ENCODE peak calls at places on chromosomes 13 and 19, in seven cellular contexts. One of them, this sample, is unnamed.

GRCh38 chr19:55289117-55289796 is 5.5 kb downstream of the BRSK1 start:
- DNase-seq in K562: no peak
- DNase-seq in Panc1: no peak
- DNase-seq in cardiac muscle cell: peak; percentile 10
- DNase-seq in fibroblast of lung: no peak
- DNase-seq in RWPE1: no peak
- DNase-seq in heart right ventricle: no peak
- DNase-seq in this sample: no peak

GRCh38 chr19:7852851-7853759 is 21.1 kb downstream of the PRR36 start:
- DNase-seq in K562: peak; percentile 91
- DNase-seq in Panc1: no peak
- DNase-seq in cardiac muscle cell: peak; percentile 66
- DNase-seq in fibroblast of lung: peak; percentile 52
- DNase-seq in RWPE1: peak; percentile 74
- DNase-seq in heart right ventricle: peak; percentile 66
- DNase-seq in this sample: no peak

GRCh38 chr19:14097532-14098151 is 7.1 kb upstream of the SAMD1 start:
- DNase-seq in K562: no peak
- DNase-seq in Panc1: no peak
- DNase-seq in cardiac muscle cell: no peak
- DNase-seq in fibroblast of lung: no peak
- DNase-seq in RWPE1: no peak
- DNase-seq in heart right ventricle: no peak
- DNase-seq in this sample: no peak

GRCh38 chr19:47839913-47840312 is 18.2 kb downstream of the CRX start:
- DNase-seq in K562: no peak
- DNase-seq in Panc1: no peak
- DNase-seq in cardiac muscle cell: peak; percentile 6
- DNase-seq in fibroblast of lung: no peak
- DNase-seq in RWPE1: no peak
- DNase-seq in heart right ventricle: no peak
- DNase-seq in this sample: no peak

GRCh38 chr13:49731766-49732165 is 40.5 kb upstream of the EBPL start:
- DNase-seq in K562: no peak
- DNase-seq in Panc1: no peak
- DNase-seq in cardiac muscle cell: peak; percentile 62
- DNase-seq in fibroblast of lung: peak; percentile 85
- DNase-seq in RWPE1: peak; percentile 7
- DNase-seq in heart right ventricle: no peak
- DNase-seq in this sample: peak; percentile 14

GRCh38 chr19:23991170-23991569 is 76.5 kb downstream of the ZNF726 start:
- DNase-seq in K562: no peak
- DNase-seq in Panc1: no peak
- DNase-seq in cardiac muscle cell: peak; percentile 4
- DNase-seq in fibroblast of lung: no peak
- DNase-seq in RWPE1: no peak
- DNase-seq in heart right ventricle: no peak
- DNase-seq in this sample: peak; percentile 92

GRCh38 chr13:50159613-50160012 is 144.4 kb downstream of the KCNRG start:
- DNase-seq in K562: no peak
- DNase-seq in Panc1: no peak
- DNase-seq in cardiac muscle cell: no peak
- DNase-seq in fibroblast of lung: no peak
- DNase-seq in RWPE1: no peak
- DNase-seq in heart right ventricle: no peak
- DNase-seq in this sample: no peak

GRCh38 chr13:21984156-21984555 is 313.3 kb downstream of the FGF9 start:
- DNase-seq in K562: no peak
- DNase-seq in Panc1: no peak
- DNase-seq in cardiac muscle cell: no peak
- DNase-seq in fibroblast of lung: no peak
- DNase-seq in RWPE1: no peak
- DNase-seq in heart right ventricle: no peak
- DNase-seq in this sample: no peak

GRCh38 chr19:662207-662961 is 630 bp downstream of the RNF126 start:
- DNase-seq in K562: peak; percentile 71
- DNase-seq in Panc1: no peak
- DNase-seq in cardiac muscle cell: peak; percentile 35
- DNase-seq in fibroblast of lung: no peak
- DNase-seq in RWPE1: peak; percentile 45
- DNase-seq in heart right ventricle: no peak
- DNase-seq in this sample: no peak

GRCh38 chr19:41701401-41702075 is 6.9 kb upstream of the CEACAM5 start:
- DNase-seq in K562: no peak
- DNase-seq in Panc1: no peak
- DNase-seq in cardiac muscle cell: no peak
- DNase-seq in fibroblast of lung: no peak
- DNase-seq in RWPE1: no peak
- DNase-seq in heart right ventricle: no peak
- DNase-seq in this sample: no peak

GRCh38 chr13:107553838-107554237 is 661.5 kb downstream of the LIG4 start:
- DNase-seq in K562: no peak
- DNase-seq in Panc1: no peak
- DNase-seq in cardiac muscle cell: peak; percentile 31
- DNase-seq in fibroblast of lung: peak; percentile 42
- DNase-seq in RWPE1: no peak
- DNase-seq in heart right ventricle: no peak
- DNase-seq in this sample: no peak

DNA sequence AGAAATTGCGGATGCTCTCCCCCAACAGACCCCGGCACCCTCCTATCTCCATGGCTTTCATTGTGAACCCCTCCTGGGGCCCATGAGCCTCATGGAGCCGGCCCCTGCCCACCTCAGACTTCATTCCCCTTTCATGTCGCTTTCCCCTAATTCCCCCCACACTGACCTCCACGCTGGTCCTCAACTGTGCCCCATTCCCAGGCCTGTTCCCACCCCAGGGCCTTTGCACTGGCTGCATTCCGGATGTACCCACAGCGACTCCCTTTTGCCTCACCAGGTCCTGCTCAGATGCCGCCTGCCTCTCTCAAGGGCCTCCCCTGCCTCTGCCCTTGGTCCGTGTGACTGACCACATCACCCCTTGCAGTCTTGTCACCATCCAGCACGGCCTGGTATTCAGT is 13.3 kb downstream of the SLC27A1 start:
- DNase-seq in K562: no peak
- DNase-seq in Panc1: no peak
- DNase-seq in cardiac muscle cell: no peak
- DNase-seq in fibroblast of lung: no peak
- DNase-seq in RWPE1: no peak
- DNase-seq in heart right ventricle: no peak
- DNase-seq in this sample: no peak
- H3K27ac ChIP-seq in K562: no peak overlapping the region
- H3K27ac ChIP-seq in Panc1: no peak overlapping the region
- H3K27ac ChIP-seq in cardiac muscle cell: no peak overlapping the region
- H3K27ac ChIP-seq in fibroblast of lung: no peak overlapping the region
- H3K27ac ChIP-seq in RWPE1: peak overlapping the region; percentile 6
- H3K27ac ChIP-seq in heart right ventricle: no peak overlapping the region
- H3K27ac ChIP-seq in this sample: no peak overlapping the region

DNA sequence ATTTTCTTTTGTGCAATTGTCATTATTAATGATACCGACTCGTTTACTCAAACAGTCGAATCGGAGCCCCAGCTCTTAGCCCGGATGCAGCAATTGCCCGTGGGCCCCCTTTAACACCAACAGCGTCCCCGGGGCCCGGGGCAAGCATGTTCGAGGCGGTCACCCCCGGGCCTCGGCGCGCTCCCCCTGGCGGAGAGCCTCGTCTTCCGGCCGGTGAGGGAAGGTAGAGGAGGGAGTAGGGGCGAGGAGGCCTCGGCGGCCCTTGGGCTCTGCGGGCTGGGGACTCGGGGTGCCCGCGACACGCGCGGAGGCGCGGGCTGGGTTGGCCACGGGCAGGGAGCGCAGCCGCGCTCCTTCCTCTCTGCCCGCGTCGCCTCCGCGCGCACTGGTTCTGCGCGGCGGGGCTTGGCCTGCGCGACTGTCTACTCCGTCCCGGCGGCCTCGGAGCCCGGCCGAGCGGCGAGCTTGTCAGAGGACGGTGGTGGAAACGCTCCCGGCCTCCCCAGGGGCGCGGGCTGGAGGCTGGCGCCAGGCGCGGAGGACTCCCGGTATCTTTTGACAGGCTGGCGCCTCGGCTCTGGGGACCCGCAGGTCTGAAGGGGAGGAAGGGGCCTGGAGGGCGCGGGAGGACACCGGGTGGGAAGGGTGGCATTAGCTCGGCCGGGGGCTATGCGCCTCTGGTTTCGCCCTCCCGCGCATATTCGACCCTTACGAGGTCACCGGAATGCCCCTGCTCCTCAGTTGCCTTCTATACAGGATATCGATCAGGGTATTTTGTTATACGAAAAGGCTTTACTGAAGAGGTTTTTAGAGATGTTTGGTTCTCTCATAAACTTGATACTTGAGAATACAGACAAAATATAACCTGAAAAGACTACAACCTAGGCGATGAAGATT is 1.5 kb downstream of the BIVM start:
- DNase-seq in K562: peak; percentile 83
- DNase-seq in Panc1: peak; percentile 10
- DNase-seq in cardiac muscle cell: peak; percentile 86
- DNase-seq in fibroblast of lung: peak; percentile 78
- DNase-seq in RWPE1: peak; percentile 79
- DNase-seq in heart right ventricle: peak; percentile 88
- DNase-seq in this sample: peak; percentile 14
- H3K27ac ChIP-seq in K562: peak overlapping the region; percentile 76
- H3K27ac ChIP-seq in Panc1: peak overlapping the region; percentile 68
- H3K27ac ChIP-seq in cardiac muscle cell: no peak overlapping the region
- H3K27ac ChIP-seq in fibroblast of lung: peak overlapping the region; percentile 78
- H3K27ac ChIP-seq in RWPE1: peak overlapping the region; percentile 81
- H3K27ac ChIP-seq in heart right ventricle: peak overlapping the region; percentile 78
- H3K27ac ChIP-seq in this sample: peak overlapping the region; percentile 61

DNA sequence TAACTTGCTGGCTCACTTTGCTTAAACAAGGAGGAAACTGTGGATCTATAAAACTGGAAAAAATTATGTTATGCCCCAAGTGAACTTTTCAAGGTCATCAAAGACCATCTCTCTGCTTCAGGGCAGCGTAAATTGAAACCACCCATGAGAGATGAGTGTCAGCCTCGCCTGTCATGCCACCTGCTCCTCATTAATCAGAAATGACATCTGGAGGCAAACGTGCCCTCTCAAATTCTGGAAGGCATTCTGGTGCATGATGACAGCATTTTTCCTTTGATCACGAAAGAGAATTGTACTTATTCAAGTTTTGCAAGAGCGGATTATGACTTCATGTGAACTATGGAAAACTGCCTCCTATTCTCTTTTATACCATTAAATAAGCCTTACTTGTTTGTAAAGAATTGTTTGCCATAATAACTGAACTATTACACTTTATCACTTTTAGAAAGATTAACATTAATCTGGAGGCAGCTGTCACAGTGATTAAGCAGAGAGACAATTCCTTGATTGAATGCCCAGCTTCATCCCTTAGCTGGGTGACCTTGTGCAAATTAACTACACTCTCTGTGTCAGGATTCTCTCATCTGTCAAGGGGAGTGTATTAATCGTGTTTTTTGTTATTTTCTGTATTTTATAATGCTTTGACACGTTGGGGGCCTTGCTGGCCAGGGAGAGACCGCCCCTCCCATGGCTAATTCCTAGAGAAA is 17.0 kb upstream of the SACS start:
- DNase-seq in K562: no peak
- DNase-seq in Panc1: no peak
- DNase-seq in cardiac muscle cell: no peak
- DNase-seq in fibroblast of lung: no peak
- DNase-seq in RWPE1: no peak
- DNase-seq in heart right ventricle: no peak
- DNase-seq in this sample: no peak
- H3K27ac ChIP-seq in K562: no peak overlapping the region
- H3K27ac ChIP-seq in Panc1: no peak overlapping the region
- H3K27ac ChIP-seq in cardiac muscle cell: no peak overlapping the region
- H3K27ac ChIP-seq in fibroblast of lung: no peak overlapping the region
- H3K27ac ChIP-seq in RWPE1: no peak overlapping the region
- H3K27ac ChIP-seq in heart right ventricle: no peak overlapping the region
- H3K27ac ChIP-seq in this sample: no peak overlapping the region

GRCh38 chr19:44644391-44645016 is 794 bp downstream of the PVR start:
- DNase-seq in K562: peak; percentile 34
- DNase-seq in Panc1: no peak
- DNase-seq in cardiac muscle cell: no peak
- DNase-seq in fibroblast of lung: peak; percentile 28
- DNase-seq in RWPE1: peak; percentile 71
- DNase-seq in heart right ventricle: no peak
- DNase-seq in this sample: no peak
- H3K27ac ChIP-seq in K562: peak overlapping the region; percentile 60
- H3K27ac ChIP-seq in Panc1: peak overlapping the region; percentile 74
- H3K27ac ChIP-seq in cardiac muscle cell: peak overlapping the region; percentile 76
- H3K27ac ChIP-seq in fibroblast of lung: peak overlapping the region; percentile 92
- H3K27ac ChIP-seq in RWPE1: peak overlapping the region; percentile 90
- H3K27ac ChIP-seq in heart right ventricle: peak overlapping the region; percentile 51
- H3K27ac ChIP-seq in this sample: peak overlapping the region; percentile 88

DNA sequence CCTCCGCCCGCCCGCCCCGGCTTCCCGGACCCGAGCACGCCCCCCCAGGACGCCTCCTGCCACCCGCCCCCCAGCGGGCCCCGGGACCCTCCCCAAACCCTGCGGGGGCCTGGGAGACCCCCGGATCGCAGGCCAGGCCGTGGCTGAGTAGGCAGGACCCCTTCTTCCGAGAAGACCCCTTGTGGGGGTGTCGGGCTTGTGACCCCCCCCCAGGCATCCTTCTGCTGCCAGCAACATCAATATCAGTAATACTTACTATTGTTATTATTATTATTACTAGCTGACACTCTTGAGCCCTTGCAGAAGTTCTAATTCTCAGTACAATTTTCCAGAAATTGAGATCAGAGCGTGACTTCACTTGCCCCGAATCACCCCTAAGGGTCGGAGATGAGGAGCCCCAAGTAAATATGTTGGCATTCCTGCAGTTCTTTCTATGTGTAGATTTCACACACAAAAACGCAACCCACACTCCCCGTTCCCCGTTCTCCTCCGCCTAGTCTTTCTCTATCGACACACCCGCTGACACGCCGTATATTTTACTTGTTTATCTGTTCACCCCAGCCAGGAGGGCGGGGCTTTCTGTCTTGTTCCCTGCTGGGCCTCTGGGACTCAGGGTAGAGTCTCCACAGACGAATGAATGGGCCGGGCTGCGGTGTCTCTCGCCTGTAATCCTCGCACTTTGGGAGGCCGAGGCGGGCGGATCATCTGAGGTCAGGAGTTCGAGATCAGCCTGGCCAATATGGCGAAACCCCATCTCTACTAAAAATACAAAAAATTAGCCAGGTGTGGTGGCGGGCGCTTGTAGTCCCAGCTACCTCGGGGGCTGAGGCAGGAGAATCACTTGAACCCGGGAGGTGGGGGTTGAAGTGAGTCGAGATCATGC is 14.7 kb downstream of the TLE5 start:
- DNase-seq in K562: peak; percentile 95
- DNase-seq in Panc1: no peak
- DNase-seq in cardiac muscle cell: peak; percentile 86
- DNase-seq in fibroblast of lung: peak; percentile 89
- DNase-seq in RWPE1: peak; percentile 45
- DNase-seq in heart right ventricle: peak; percentile 74
- DNase-seq in this sample: no peak
- H3K27ac ChIP-seq in K562: peak overlapping the region; percentile 77
- H3K27ac ChIP-seq in Panc1: no peak overlapping the region
- H3K27ac ChIP-seq in cardiac muscle cell: no peak overlapping the region
- H3K27ac ChIP-seq in fibroblast of lung: no peak overlapping the region
- H3K27ac ChIP-seq in RWPE1: peak overlapping the region; percentile 76
- H3K27ac ChIP-seq in heart right ventricle: no peak overlapping the region
- H3K27ac ChIP-seq in this sample: no peak overlapping the region